ENCODE peak calls at places on chromosomes 16 and 17, in eight cellular contexts. K is effector CD4-positive, alpha-beta T cell; E is cardiac septum; H is non-pigmented ciliary epithelial cell; Z is activated gamma-delta T cell treated with anti-CD3 and anti-CD28 coated beads, Interleukin-2, amount 50 U/mL, for 16 hours; M is chondrocyte; N is ovary; I is D341Med. T is an unnamed sample.

GRCh38 chr17:46035112-46035818 is 36.2 kb downstream of the STH start:
- DNase-seq in H (no peak), E (no peak), K (no peak), M (no peak), N (no peak), I (peak), Z (no peak), T (no peak)

GRCh38 chr16:29816694-29817441 is 916 bp downstream of the PAGR1 start:
- DNase-seq in I (peak), Z (no peak), E (no peak), N (peak), K (no peak), H (no peak), M (no peak), T (no peak)

GRCh38 chr16:27464663-27465482 is 62.9 kb downstream of the IL21R start:
- DNase-seq in K (no peak), H (no peak), I (no peak), Z (no peak), M (no peak), E (no peak), N (no peak), T (no peak)

GRCh38 chr16:85157813-85158701 is 45.8 kb upstream of the CIBAR2 start:
- DNase-seq in E (no peak), Z (no peak), N (no peak), M (no peak), I (no peak), H (no peak), K (no peak), T (no peak)

GRCh38 chr16:67296422-67296821 is 17.1 kb downstream of the PLEKHG4 start:
- DNase-seq in I (no peak), H (no peak), M (no peak), Z (no peak), K (no peak), N (no peak), E (no peak), T (peak)

GRCh38 chr17:49776864-49777263 is 11.6 kb upstream of the KAT7 start:
- DNase-seq in E (no peak), K (no peak), I (no peak), N (no peak), M (no peak), Z (no peak), H (no peak), T (no peak)

GRCh38 chr17:70520447-70520846 is 351.1 kb downstream of the KCNJ2 start:
- DNase-seq in E (no peak), I (no peak), Z (no peak), M (no peak), K (no peak), H (no peak), N (no peak), T (no peak)

GRCh38 chr17:63635787-63636186 is 13.6 kb downstream of the MAP3K3 start:
- DNase-seq in Z (no peak), H (no peak), I (no peak), E (no peak), M (no peak), N (no peak), K (no peak), T (no peak)

GRCh38 chr17:65463242-65463641 is 98.2 kb downstream of the AXIN2 start:
- DNase-seq in N (no peak), E (no peak), Z (no peak), K (no peak), I (no peak), M (no peak), H (peak), T (no peak)

GRCh38 chr16:75122609-75123008 is 6.0 kb upstream of the LDHD start:
- DNase-seq in Z (no peak), N (no peak), E (no peak), K (no peak), I (no peak), H (no peak), M (no peak), T (no peak)

GRCh38 chr17:8173056-8173870 is 2.9 kb downstream of the TMEM107 start:
- DNase-seq in I (peak), M (no peak), H (peak), K (peak), Z (peak), E (no peak), N (peak), T (peak)

GRCh38 chr17:48933035-48933434 is 11.6 kb downstream of the SNF8 start:
- DNase-seq in Z (no peak), K (no peak), I (no peak), M (no peak), E (no peak), N (no peak), H (no peak), T (no peak)